ENCODE peak calls at places on chromosomes 4 and X, in nine cellular contexts. J, Q, S, L, H, R, T, B and V are unnamed samples.

GRCh38 chr4:129446074-129446473 is 350.1 kb downstream of the C4orf33 start:
- DNase-seq in J (no peak), T (peak), B (no peak), R (no peak), Q (no peak), H (no peak), S (no peak), L (no peak), V (no peak)

GRCh38 chrX:9573282-9574106 is 108.6 kb downstream of the TBL1X start:
- DNase-seq in R (no peak), L (no peak), J (no peak), H (no peak), B (no peak), S (no peak), T (no peak), Q (no peak), V (no peak)

GRCh38 chr4:26257850-26258249 is 63.0 kb upstream of the RBPJ start:
- DNase-seq in H (no peak), S (no peak), J (no peak), R (no peak), T (no peak), B (no peak), Q (no peak), L (no peak), V (no peak)

GRCh38 chr4:8817813-8818062 is 53.9 kb downstream of the HMX1 start:
- DNase-seq in Q (no peak), J (no peak), H (no peak), R (no peak), T (peak), B (no peak), L (no peak), S (peak), V (no peak)

GRCh38 chr4:77156533-77156911 is 485 bp upstream of the CCNG2 start:
- DNase-seq in B (peak), J (peak), L (peak), R (peak), T (peak), H (peak), Q (peak), S (peak), V (peak)

GRCh38 chrX:139246295-139246694 is 284.2 kb upstream of the F9 start:
- DNase-seq in R (peak), L (no peak), Q (no peak), H (peak), S (no peak), T (no peak), B (no peak), J (no peak), V (no peak)

GRCh38 chrX:71514367-71515038 is 18.4 kb upstream of the OGT start:
- DNase-seq in H (no peak), B (no peak), Q (peak), L (no peak), J (no peak), R (no peak), T (no peak), S (no peak), V (no peak)

GRCh38 chrX:151359341-151359740 is 37.7 kb upstream of the VMA21 start:
- DNase-seq in L (no peak), Q (no peak), S (no peak), B (no peak), J (no peak), H (no peak), T (no peak), R (no peak), V (no peak)

GRCh38 chr4:173508386-173509002 is 21.5 kb downstream of the HAND2 start:
- DNase-seq in R (no peak), L (no peak), S (no peak), B (no peak), T (no peak), Q (no peak), J (no peak), H (no peak), V (no peak)

GRCh38 chr4:52743444-52744019 is 7.7 kb downstream of the ERVMER34-1 start:
- DNase-seq in J (no peak), Q (no peak), H (no peak), T (no peak), L (no peak), S (no peak), B (no peak), R (no peak), V (no peak)

GRCh38 chr4:57943672-57944071 is 833.5 kb upstream of the IGFBP7 start:
- DNase-seq in B (no peak), Q (no peak), T (peak), J (no peak), H (no peak), R (no peak), L (peak), S (no peak), V (no peak)

GRCh38 chrX:133668225-133668931 is 253.1 kb upstream of the GPC4 start:
- DNase-seq in T (no peak), B (no peak), L (no peak), S (no peak), J (no peak), R (no peak), H (peak), Q (no peak), V (no peak)

GRCh38 chr4:141346144-141346543 is 125.4 kb downstream of the ZNF330 start:
- DNase-seq in L (no peak), S (no peak), B (peak), J (no peak), T (no peak), H (peak), Q (peak), R (peak), V (peak)

GRCh38 chr4:138821321-138821720 is 194.3 kb upstream of the NOCT start:
- DNase-seq in Q (no peak), H (no peak), B (no peak), J (no peak), L (no peak), T (no peak), R (no peak), S (no peak), V (no peak)